ENCODE peak calls at places on chromosomes 1 and 21, in ten cellular contexts. One of them, this sample, is unnamed.

GRCh38 chr1:197614916-197615692 is 160.2 kb downstream of the DENND1B start:
- DNase-seq in tibial artery: peak
- DNase-seq in fibroblast of lung: peak
- DNase-seq in MV-4-11: peak
- DNase-seq in glutamatergic neuron: peak
- DNase-seq in stimulated activated effector memory CD8-positive, alpha-beta T cell treated with anti-CD3 and anti-CD28 coated beads, Interleukin-12 subunit alpha, Interleukin-12 subunit beta, amount 100 ng/mL, for 72 hours: no peak
- DNase-seq in stimulated activated CD8-positive, alpha-beta memory T cell treated with anti-CD3 and anti-CD28 coated beads, Interleukin-2, amount 100 ng/mL, for 48 hours: no peak
- DNase-seq in 8988T: no peak
- DNase-seq in spleen: no peak
- DNase-seq in SK-MEL-5: peak
- DNase-seq in this sample: no peak

GRCh38 chr1:228009828-228010775 is 3.3 kb downstream of the WNT3A start:
- DNase-seq in stimulated activated CD8-positive, alpha-beta memory T cell treated with anti-CD3 and anti-CD28 coated beads, Interleukin-2, amount 100 ng/mL, for 48 hours: no peak
- DNase-seq in spleen: peak
- DNase-seq in MV-4-11: no peak
- DNase-seq in 8988T: peak
- DNase-seq in tibial artery: no peak
- DNase-seq in SK-MEL-5: no peak
- DNase-seq in glutamatergic neuron: peak
- DNase-seq in fibroblast of lung: no peak
- DNase-seq in stimulated activated effector memory CD8-positive, alpha-beta T cell treated with anti-CD3 and anti-CD28 coated beads, Interleukin-12 subunit alpha, Interleukin-12 subunit beta, amount 100 ng/mL, for 72 hours: peak
- DNase-seq in this sample: no peak

GRCh38 chr21:45963225-45963555 is 18.4 kb upstream of the COL6A1 start:
- DNase-seq in tibial artery: no peak
- DNase-seq in MV-4-11: no peak
- DNase-seq in spleen: no peak
- DNase-seq in stimulated activated effector memory CD8-positive, alpha-beta T cell treated with anti-CD3 and anti-CD28 coated beads, Interleukin-12 subunit alpha, Interleukin-12 subunit beta, amount 100 ng/mL, for 72 hours: no peak
- DNase-seq in glutamatergic neuron: no peak
- DNase-seq in stimulated activated CD8-positive, alpha-beta memory T cell treated with anti-CD3 and anti-CD28 coated beads, Interleukin-2, amount 100 ng/mL, for 48 hours: no peak
- DNase-seq in SK-MEL-5: no peak
- DNase-seq in fibroblast of lung: peak
- DNase-seq in 8988T: no peak
- DNase-seq in this sample: no peak

GRCh38 chr21:44552681-44553080 is 1.4 kb upstream of the KRTAP10-2 start:
- DNase-seq in fibroblast of lung: no peak
- DNase-seq in glutamatergic neuron: no peak
- DNase-seq in 8988T: no peak
- DNase-seq in tibial artery: no peak
- DNase-seq in stimulated activated CD8-positive, alpha-beta memory T cell treated with anti-CD3 and anti-CD28 coated beads, Interleukin-2, amount 100 ng/mL, for 48 hours: no peak
- DNase-seq in stimulated activated effector memory CD8-positive, alpha-beta T cell treated with anti-CD3 and anti-CD28 coated beads, Interleukin-12 subunit alpha, Interleukin-12 subunit beta, amount 100 ng/mL, for 72 hours: peak
- DNase-seq in SK-MEL-5: no peak
- DNase-seq in spleen: no peak
- DNase-seq in MV-4-11: no peak
- DNase-seq in this sample: no peak

GRCh38 chr1:224684920-224685547 is 68.9 kb downstream of the CNIH3 start:
- DNase-seq in SK-MEL-5: no peak
- DNase-seq in stimulated activated CD8-positive, alpha-beta memory T cell treated with anti-CD3 and anti-CD28 coated beads, Interleukin-2, amount 100 ng/mL, for 48 hours: no peak
- DNase-seq in tibial artery: no peak
- DNase-seq in spleen: no peak
- DNase-seq in 8988T: no peak
- DNase-seq in fibroblast of lung: peak
- DNase-seq in stimulated activated effector memory CD8-positive, alpha-beta T cell treated with anti-CD3 and anti-CD28 coated beads, Interleukin-12 subunit alpha, Interleukin-12 subunit beta, amount 100 ng/mL, for 72 hours: no peak
- DNase-seq in glutamatergic neuron: no peak
- DNase-seq in MV-4-11: no peak
- DNase-seq in this sample: peak

GRCh38 chr1:151681921-151682320 is 34.7 kb downstream of the CELF3 start:
- DNase-seq in SK-MEL-5: no peak
- DNase-seq in MV-4-11: no peak
- DNase-seq in 8988T: no peak
- DNase-seq in stimulated activated effector memory CD8-positive, alpha-beta T cell treated with anti-CD3 and anti-CD28 coated beads, Interleukin-12 subunit alpha, Interleukin-12 subunit beta, amount 100 ng/mL, for 72 hours: no peak
- DNase-seq in spleen: no peak
- DNase-seq in tibial artery: no peak
- DNase-seq in stimulated activated CD8-positive, alpha-beta memory T cell treated with anti-CD3 and anti-CD28 coated beads, Interleukin-2, amount 100 ng/mL, for 48 hours: no peak
- DNase-seq in fibroblast of lung: no peak
- DNase-seq in glutamatergic neuron: no peak
- DNase-seq in this sample: no peak

GRCh38 chr1:184503221-184503749 is 116.5 kb downstream of the C1orf21 start:
- DNase-seq in stimulated activated effector memory CD8-positive, alpha-beta T cell treated with anti-CD3 and anti-CD28 coated beads, Interleukin-12 subunit alpha, Interleukin-12 subunit beta, amount 100 ng/mL, for 72 hours: no peak
- DNase-seq in stimulated activated CD8-positive, alpha-beta memory T cell treated with anti-CD3 and anti-CD28 coated beads, Interleukin-2, amount 100 ng/mL, for 48 hours: no peak
- DNase-seq in spleen: no peak
- DNase-seq in tibial artery: no peak
- DNase-seq in glutamatergic neuron: no peak
- DNase-seq in 8988T: no peak
- DNase-seq in SK-MEL-5: no peak
- DNase-seq in MV-4-11: no peak
- DNase-seq in fibroblast of lung: no peak
- DNase-seq in this sample: no peak

GRCh38 chr1:176691251-176692228 is 228.6 kb downstream of the PAPPA2 start:
- DNase-seq in spleen: no peak
- DNase-seq in 8988T: no peak
- DNase-seq in tibial artery: no peak
- DNase-seq in fibroblast of lung: peak
- DNase-seq in stimulated activated CD8-positive, alpha-beta memory T cell treated with anti-CD3 and anti-CD28 coated beads, Interleukin-2, amount 100 ng/mL, for 48 hours: no peak
- DNase-seq in SK-MEL-5: peak
- DNase-seq in glutamatergic neuron: no peak
- DNase-seq in stimulated activated effector memory CD8-positive, alpha-beta T cell treated with anti-CD3 and anti-CD28 coated beads, Interleukin-12 subunit alpha, Interleukin-12 subunit beta, amount 100 ng/mL, for 72 hours: no peak
- DNase-seq in MV-4-11: peak
- DNase-seq in this sample: peak

GRCh38 chr1:229538945-229539344 is 19.6 kb downstream of the ABCB10 start:
- DNase-seq in MV-4-11: peak
- DNase-seq in fibroblast of lung: no peak
- DNase-seq in stimulated activated effector memory CD8-positive, alpha-beta T cell treated with anti-CD3 and anti-CD28 coated beads, Interleukin-12 subunit alpha, Interleukin-12 subunit beta, amount 100 ng/mL, for 72 hours: no peak
- DNase-seq in SK-MEL-5: no peak
- DNase-seq in tibial artery: no peak
- DNase-seq in spleen: no peak
- DNase-seq in 8988T: no peak
- DNase-seq in glutamatergic neuron: no peak
- DNase-seq in stimulated activated CD8-positive, alpha-beta memory T cell treated with anti-CD3 and anti-CD28 coated beads, Interleukin-2, amount 100 ng/mL, for 48 hours: no peak
- DNase-seq in this sample: no peak

GRCh38 chr1:19452221-19452663 is 33.1 kb downstream of the CAPZB start:
- DNase-seq in fibroblast of lung: peak
- DNase-seq in MV-4-11: no peak
- DNase-seq in SK-MEL-5: no peak
- DNase-seq in glutamatergic neuron: no peak
- DNase-seq in spleen: no peak
- DNase-seq in stimulated activated effector memory CD8-positive, alpha-beta T cell treated with anti-CD3 and anti-CD28 coated beads, Interleukin-12 subunit alpha, Interleukin-12 subunit beta, amount 100 ng/mL, for 72 hours: no peak
- DNase-seq in stimulated activated CD8-positive, alpha-beta memory T cell treated with anti-CD3 and anti-CD28 coated beads, Interleukin-2, amount 100 ng/mL, for 48 hours: no peak
- DNase-seq in 8988T: no peak
- DNase-seq in tibial artery: peak
- DNase-seq in this sample: no peak

GRCh38 chr1:162387226-162388082 is 5.9 kb downstream of the C1orf226 start:
- DNase-seq in spleen: no peak
- DNase-seq in tibial artery: no peak
- DNase-seq in SK-MEL-5: no peak
- DNase-seq in stimulated activated CD8-positive, alpha-beta memory T cell treated with anti-CD3 and anti-CD28 coated beads, Interleukin-2, amount 100 ng/mL, for 48 hours: no peak
- DNase-seq in 8988T: no peak
- DNase-seq in fibroblast of lung: no peak
- DNase-seq in MV-4-11: no peak
- DNase-seq in glutamatergic neuron: no peak
- DNase-seq in stimulated activated effector memory CD8-positive, alpha-beta T cell treated with anti-CD3 and anti-CD28 coated beads, Interleukin-12 subunit alpha, Interleukin-12 subunit beta, amount 100 ng/mL, for 72 hours: no peak
- DNase-seq in this sample: no peak

GRCh38 chr21:37987668-37988067 is 71.4 kb upstream of the KCNJ6 start:
- DNase-seq in 8988T: no peak
- DNase-seq in stimulated activated effector memory CD8-positive, alpha-beta T cell treated with anti-CD3 and anti-CD28 coated beads, Interleukin-12 subunit alpha, Interleukin-12 subunit beta, amount 100 ng/mL, for 72 hours: no peak
- DNase-seq in SK-MEL-5: no peak
- DNase-seq in glutamatergic neuron: no peak
- DNase-seq in MV-4-11: no peak
- DNase-seq in spleen: no peak
- DNase-seq in tibial artery: no peak
- DNase-seq in stimulated activated CD8-positive, alpha-beta memory T cell treated with anti-CD3 and anti-CD28 coated beads, Interleukin-2, amount 100 ng/mL, for 48 hours: no peak
- DNase-seq in fibroblast of lung: no peak
- DNase-seq in this sample: no peak

GRCh38 chr1:11193376-11193775 is 4.2 kb downstream of the ANGPTL7 start:
- DNase-seq in stimulated activated CD8-positive, alpha-beta memory T cell treated with anti-CD3 and anti-CD28 coated beads, Interleukin-2, amount 100 ng/mL, for 48 hours: no peak
- DNase-seq in 8988T: no peak
- DNase-seq in glutamatergic neuron: no peak
- DNase-seq in SK-MEL-5: no peak
- DNase-seq in tibial artery: no peak
- DNase-seq in stimulated activated effector memory CD8-positive, alpha-beta T cell treated with anti-CD3 and anti-CD28 coated beads, Interleukin-12 subunit alpha, Interleukin-12 subunit beta, amount 100 ng/mL, for 72 hours: no peak
- DNase-seq in fibroblast of lung: no peak
- DNase-seq in MV-4-11: no peak
- DNase-seq in spleen: no peak
- DNase-seq in this sample: no peak